ENCODE peak calls at places on chromosomes 11 and 22, in five cellular contexts. One of them, this sample, is unnamed.
A peak's percentile ranks its signal among the peaks of the same experiment; 100 is the strongest.

GRCh38 chr11:17692006-17692405 is 27.4 kb upstream of the MYOD1 start:
- DNase-seq in HFFc6: no peak
- DNase-seq in A549: no peak
- DNase-seq in M059J: no peak
- DNase-seq in GOT3: no peak
- DNase-seq in this sample: no peak

GRCh38 chr11:47164321-47164720 is 12.4 kb downstream of the ARFGAP2 start:
- DNase-seq in HFFc6: no peak
- DNase-seq in A549: no peak
- DNase-seq in M059J: no peak
- DNase-seq in GOT3: no peak
- DNase-seq in this sample: no peak

GRCh38 chr11:117828641-117829368 is 4.3 kb upstream of the FXYD2 start:
- DNase-seq in HFFc6: peak; percentile 25
- DNase-seq in M059J: peak; percentile 57
- DNase-seq in GOT3: no peak
- DNase-seq in A549: peak; percentile 29
- DNase-seq in this sample: peak; percentile 75

GRCh38 chr11:101049123-101049522 is 80.5 kb downstream of the PGR start:
- DNase-seq in GOT3: no peak
- DNase-seq in A549: no peak
- DNase-seq in HFFc6: peak; percentile 1
- DNase-seq in M059J: peak; percentile 75
- DNase-seq in this sample: no peak

GRCh38 chr22:37972527-37972926 is 11.8 kb downstream of the SOX10 start:
- DNase-seq in M059J: no peak
- DNase-seq in HFFc6: no peak
- DNase-seq in GOT3: no peak
- DNase-seq in A549: no peak
- DNase-seq in this sample: no peak

GRCh38 chr22:38313384-38313955 is 3.8 kb downstream of the CSNK1E start:
- DNase-seq in M059J: peak; percentile 92
- DNase-seq in A549: peak; percentile 54
- DNase-seq in HFFc6: peak; percentile 84
- DNase-seq in GOT3: peak; percentile 31
- DNase-seq in this sample: no peak

GRCh38 chr11:44916316-44916715 is 34.4 kb downstream of the TP53I11 start:
- DNase-seq in GOT3: no peak
- DNase-seq in A549: no peak
- DNase-seq in M059J: no peak
- DNase-seq in HFFc6: no peak
- DNase-seq in this sample: no peak

GRCh38 chr11:75145972-75146519 is 4.9 kb upstream of the SLCO2B1 start:
- DNase-seq in M059J: no peak
- DNase-seq in HFFc6: no peak
- DNase-seq in A549: no peak
- DNase-seq in GOT3: no peak
- DNase-seq in this sample: no peak

GRCh38 chr11:33542921-33543320 is 157.7 kb downstream of the C11orf91 start:
- DNase-seq in HFFc6: peak; percentile 37
- DNase-seq in M059J: peak; percentile 60
- DNase-seq in A549: peak; percentile 55
- DNase-seq in GOT3: no peak
- DNase-seq in this sample: peak; percentile 46

GRCh38 chr11:93611836-93612677 is 49.4 kb upstream of the CEP295 start:
- DNase-seq in HFFc6: no peak
- DNase-seq in GOT3: no peak
- DNase-seq in M059J: no peak
- DNase-seq in A549: no peak
- DNase-seq in this sample: no peak

GRCh38 chr22:24807284-24807950 is 1.4 kb downstream of the SGSM1 start:
- DNase-seq in M059J: no peak
- DNase-seq in GOT3: no peak
- DNase-seq in HFFc6: no peak
- DNase-seq in A549: peak; percentile 22
- DNase-seq in this sample: no peak

GRCh38 chr11:57214087-57214395 is 23.0 kb downstream of the APLNR start:
- DNase-seq in HFFc6: no peak
- DNase-seq in GOT3: no peak
- DNase-seq in M059J: no peak
- DNase-seq in A549: no peak
- DNase-seq in this sample: no peak

GRCh38 chr11:65859812-65860277 is 388 bp upstream of the MUS81 start:
- DNase-seq in GOT3: no peak
- DNase-seq in M059J: no peak
- DNase-seq in HFFc6: no peak
- DNase-seq in A549: no peak
- DNase-seq in this sample: no peak

GRCh38 chr11:22670803-22671202 is 4.4 kb downstream of the GAS2 start:
- DNase-seq in GOT3: no peak
- DNase-seq in M059J: peak; percentile 10
- DNase-seq in A549: peak; percentile 24
- DNase-seq in HFFc6: no peak
- DNase-seq in this sample: no peak

GRCh38 chr11:108206969-108207682 is 15.3 kb downstream of the NPAT start:
- DNase-seq in HFFc6: no peak
- DNase-seq in A549: no peak
- DNase-seq in GOT3: no peak
- DNase-seq in M059J: no peak
- DNase-seq in this sample: no peak

GRCh38 chr11:32090774-32091370 is at the start of gene RCN1:
- DNase-seq in HFFc6: peak; percentile 44
- DNase-seq in GOT3: peak; percentile 58
- DNase-seq in A549: peak; percentile 66
- DNase-seq in M059J: peak; percentile 76
- DNase-seq in this sample: peak; percentile 93